ENCODE peak calls at places on chromosomes 7 and 10, in four cellular contexts. R is left ventricle myocardium inferior, W is psoas muscle, E is tibial artery. J is an unnamed sample. For H3K4me1, the result is how much of the 10 kb centered on the place peaks cover.

GRCh38 chr7:25775999-25776736 is 375.8 kb upstream of the NFE2L3 start:
- DNase-seq in E (peak), R (peak), W (no peak), J (no peak)

GRCh38 chr10:132796846-132797245 is 10.9 kb upstream of the NKX6-2 start:
- DNase-seq in R (no peak), W (no peak), E (no peak), J (no peak)

GRCh38 chr10:70934701-70935100 is 46.3 kb upstream of the PCBD1 start:
- DNase-seq in E (no peak), R (no peak), W (no peak), J (no peak)

GRCh38 chr10:113713297-113713982 is 33.7 kb downstream of the CASP7 start:
- DNase-seq in E (no peak), R (no peak), W (no peak), J (no peak)

GRCh38 chr10:21315321-21316220 is 209.9 kb downstream of the SKIDA1 start:
- DNase-seq in E (peak), R (peak), W (peak), J (peak)

GRCh38 chr10:84293574-84294016 is 34.8 kb upstream of the CCSER2 start:
- DNase-seq in W (no peak), E (no peak), R (no peak), J (no peak)

GRCh38 chr10:110158051-110159005 is 49.1 kb upstream of the MXI1 start:
- DNase-seq in R (no peak), W (no peak), E (no peak), J (no peak)

GRCh38 chr7:37832194-37832593 is 16.2 kb upstream of the NME8 start:
- DNase-seq in R (peak), E (peak), W (peak), J (no peak)

GRCh38 chr10:87177-88080 is 38.3 kb upstream of the TUBB8 start:
- DNase-seq in W (no peak), R (no peak), E (no peak), J (no peak)

GRCh38 chr10:22620929-22621328 is 93.4 kb downstream of the PIP4K2A start:
- DNase-seq in E (no peak), W (no peak), R (no peak), J (no peak)

GRCh38 chr10:22618081-22618785 is 96.1 kb downstream of the PIP4K2A start:
- DNase-seq in W (no peak), E (no peak), R (no peak), J (no peak)

GRCh38 chr10:22620140-22620857 is 94.1 kb downstream of the PIP4K2A start:
- DNase-seq in E (peak), R (peak), W (peak), J (peak)

GRCh38 chr10:22617516-22617915 is 96.9 kb downstream of the PIP4K2A start:
- DNase-seq in E (no peak), W (no peak), R (no peak), J (no peak)

GRCh38 chr10:22619111-22619510 is 95.3 kb downstream of the PIP4K2A start:
- DNase-seq in W (no peak), E (no peak), R (no peak), J (no peak)
- H3K4me1 ChIP-seq in W (under half), E (under half), R (half or more), J (under half)

GRCh38 chr10:24468281-24468751 is 255.4 kb downstream of the ARHGAP21 start:
- DNase-seq in W (peak), R (peak), E (no peak), J (no peak)

GRCh38 chr10:24465899-24466615 is 257.1 kb downstream of the KIAA1217 start:
- DNase-seq in E (no peak), R (no peak), W (no peak), J (peak)

GRCh38 chr10:24467605-24468004 is 256.1 kb downstream of the ARHGAP21 start:
- DNase-seq in E (no peak), R (no peak), W (no peak), J (no peak)

GRCh38 chr10:24466616-24466949 is 257.1 kb downstream of the ARHGAP21 start:
- DNase-seq in R (no peak), E (no peak), W (no peak), J (no peak)

DNA sequence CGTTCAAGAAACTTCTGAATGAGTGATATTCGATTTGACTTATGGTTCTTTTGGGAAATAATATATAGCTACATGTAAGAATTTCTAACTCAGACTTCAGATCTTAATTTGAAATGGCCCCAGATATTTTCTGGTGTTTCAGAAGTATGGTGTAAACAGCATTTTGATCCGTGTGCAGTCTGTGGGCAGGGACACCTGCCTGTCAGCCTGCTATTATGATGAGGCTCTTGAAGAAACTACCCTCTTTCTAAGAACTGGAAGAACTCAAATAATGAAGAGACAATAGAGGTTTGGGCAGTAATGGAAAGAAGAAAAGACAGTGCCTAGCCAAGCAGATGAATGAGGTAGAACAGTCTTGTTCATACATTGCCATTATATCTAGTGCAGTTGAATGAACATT is 256.6 kb downstream of the ARHGAP21 start:
- DNase-seq in R (no peak), E (no peak), W (no peak), J (no peak)
- H3K27ac ChIP-seq in R (no peak), E (no peak), W (peak), J (peak)

GRCh38 chr10:91090761-91091529 is 129.5 kb upstream of the PCGF5 start:
- DNase-seq in R (no peak), E (no peak), W (no peak), J (no peak)
- TF ChIP-seq CTCF in R (peak), E (no peak), W (no peak), J (peak)

GRCh38 chr10:30770816-30771215 is 141.3 kb upstream of the LYZL2 start:
- DNase-seq in E (no peak), R (no peak), W (no peak), J (no peak)
- H3K4me1 ChIP-seq in E (under half), R (under half), W (under half), J (under half)

DNA sequence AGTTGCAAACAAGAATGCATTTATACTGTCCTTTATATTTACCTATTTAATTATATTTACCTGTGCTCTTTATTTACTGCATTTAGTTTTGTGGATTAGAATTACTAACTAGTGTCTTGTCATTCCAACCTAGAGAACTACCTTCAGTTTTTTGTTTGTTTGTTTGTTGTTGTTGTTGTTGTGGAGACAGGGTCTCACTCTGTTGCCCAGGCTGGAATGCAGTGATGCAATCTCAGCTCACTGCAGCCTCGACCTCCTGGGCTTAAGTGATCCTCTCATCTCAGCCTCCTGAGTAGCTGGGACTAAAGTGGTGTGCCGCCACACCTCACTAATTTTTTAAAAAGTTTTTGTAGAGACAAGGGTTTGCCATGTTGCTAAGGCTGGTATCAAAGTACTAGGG is 156.4 kb upstream of the AKR1E2 start:
- DNase-seq in R (no peak), E (no peak), W (no peak), J (no peak)
- H3K27ac ChIP-seq in R (no peak), E (no peak), W (no peak), J (peak)

GRCh38 chr7:144011458-144012230 is 11.5 kb downstream of the OR6B1 start:
- DNase-seq in W (no peak), R (no peak), E (no peak), J (no peak)
- TF ChIP-seq CTCF in W (no peak), R (no peak), E (no peak), J (peak)

GRCh38 chr7:128775744-128776474 is at the start of gene OPN1SW:
- DNase-seq in E (no peak), R (no peak), W (no peak), J (no peak)
- H3K4me1 ChIP-seq in E (under half), R (under half), W (under half), J (under half)

J was measured in foreskin keratinocyte.